ENCODE peak calls at places on chromosomes 13 and 19, in eight cellular contexts. L is cardiac muscle cell, K is breast epithelium, S is GM23338, O is heart right ventricle, B is aorta, U is PC-3, F is esophagus squamous epithelium. I is an unnamed sample.

GRCh38 chr13:112748947-112749346 is 59.1 kb downstream of the ATP11A start:
- DNase-seq in U (no peak), L (peak; percentile 25), B (peak; percentile 69), O (no peak), K (no peak), F (no peak), S (no peak), I (no peak)

GRCh38 chr13:47934371-47934770 is 66.7 kb downstream of the SUCLA2 start:
- DNase-seq in U (no peak), B (no peak), F (no peak), K (no peak), S (no peak), L (no peak), O (no peak), I (no peak)

GRCh38 chr13:78608254-78608704 is 4.9 kb upstream of the POU4F1 start:
- DNase-seq in U (no peak), F (no peak), O (no peak), S (no peak), B (no peak), K (no peak), L (no peak), I (no peak)

GRCh38 chr19:5851302-5851701 is at the start of gene FUT3:
- DNase-seq in S (no peak), B (no peak), U (peak; percentile 64), F (no peak), L (no peak), K (no peak), O (no peak), I (no peak)

GRCh38 chr13:85519363-85519762 is 279.9 kb downstream of the SLITRK6 start:
- DNase-seq in B (no peak), O (no peak), U (no peak), F (no peak), L (no peak), K (no peak), S (no peak), I (no peak)

GRCh38 chr19:11387154-11388034 is 3.3 kb upstream of the EPOR start:
- DNase-seq in U (no peak), K (no peak), L (no peak), B (no peak), O (no peak), S (no peak), F (no peak), I (no peak)

GRCh38 chr19:2270157-2270571 is 11.8 kb downstream of the PEAK3 start:
- DNase-seq in B (no peak), F (no peak), K (no peak), L (no peak), O (peak; percentile 51), U (no peak), S (no peak), I (peak; percentile 57)

GRCh38 chr13:23380534-23380933 is 53.0 kb downstream of the SACS start:
- DNase-seq in K (no peak), U (no peak), B (no peak), O (no peak), L (peak; percentile 76), S (no peak), F (no peak), I (peak; percentile 63)

GRCh38 chr13:113845055-113845454 is 18.8 kb downstream of the GAS6 start:
- DNase-seq in F (no peak), K (peak; percentile 42), S (no peak), L (no peak), O (no peak), U (no peak), B (peak; percentile 43), I (no peak)

GRCh38 chr13:48634631-48635030 is 19.1 kb upstream of the CYSLTR2 start:
- DNase-seq in K (no peak), S (no peak), B (no peak), F (no peak), U (no peak), L (no peak), O (no peak), I (no peak)

GRCh38 chr13:96460571-96460970 is 370.7 kb downstream of the HS6ST3 start:
- DNase-seq in K (no peak), L (peak; percentile 0), F (no peak), U (peak; percentile 21), O (peak; percentile 4), B (no peak), S (no peak), I (no peak)

GRCh38 chr19:54179921-54180452 is 7.0 kb upstream of the TMC4 start:
- DNase-seq in S (peak; percentile 98), B (peak; percentile 35), U (peak; percentile 16), K (no peak), L (peak; percentile 83), F (no peak), O (no peak), I (peak; percentile 51)

GRCh38 chr13:39452834-39453233 is 150.2 kb downstream of the LHFPL6 start:
- DNase-seq in F (no peak), K (no peak), U (no peak), B (no peak), O (peak; percentile 22), S (no peak), L (no peak), I (no peak)

GRCh38 chr13:92719868-92720267 is 506.7 kb upstream of the GPC6 start:
- DNase-seq in O (no peak), S (peak; percentile 77), K (no peak), B (no peak), L (no peak), F (no peak), U (no peak), I (no peak)

GRCh38 chr13:30431269-30431950 is 9.1 kb downstream of the UBE2L5 start:
- DNase-seq in S (no peak), K (no peak), F (no peak), U (peak; percentile 85), B (no peak), O (no peak), L (no peak), I (no peak)

GRCh38 chr13:98977568-98978270 is at the start of gene DOCK9:
- DNase-seq in S (peak; percentile 60), K (peak; percentile 60), B (peak; percentile 65), L (peak; percentile 81), O (peak; percentile 73), F (no peak), U (peak; percentile 25), I (peak; percentile 64)

GRCh38 chr13:64347662-64348061 is 2882.5 kb downstream of the PCDH9 start:
- DNase-seq in L (peak; percentile 25), U (no peak), O (no peak), S (no peak), B (no peak), K (no peak), F (no peak), I (no peak)

GRCh38 chr13:86095351-86095750 is 296.1 kb upstream of the SLITRK6 start:
- DNase-seq in K (no peak), L (no peak), S (no peak), O (no peak), F (no peak), U (no peak), B (no peak), I (no peak)

GRCh38 chr13:44972956-44973581 is 16.2 kb downstream of the NUFIP1 start:
- DNase-seq in L (peak; percentile 58), U (peak; percentile 57), O (no peak), F (no peak), S (peak; percentile 53), K (no peak), B (no peak), I (peak; percentile 80)

GRCh38 chr13:46640843-46641242 is 87.9 kb downstream of the LRCH1 start:
- DNase-seq in U (peak; percentile 37), F (no peak), L (no peak), K (no peak), B (peak; percentile 51), O (no peak), S (no peak), I (no peak)

GRCh38 chr19:48818234-48818823 is 7.5 kb upstream of the BCAT2 start:
- DNase-seq in F (no peak), O (no peak), U (no peak), S (no peak), L (no peak), B (no peak), K (no peak), I (no peak)

GRCh38 chr13:110410906-110411305 is 103.8 kb downstream of the COL4A2 start:
- DNase-seq in S (no peak), O (peak; percentile 3), U (no peak), B (no peak), F (no peak), K (no peak), L (no peak), I (no peak)
- H3K4me1 ChIP-seq in S (peaks cover 6% of the 10 kb centered on the region), O (peaks cover 97% of the 10 kb centered on the region), U (peaks cover 32% of the 10 kb centered on the region), B (peaks cover 4% of the 10 kb centered on the region), F (peaks cover 40% of the 10 kb centered on the region), K (no peaks in the 10 kb centered on the region), L (peaks cover 21% of the 10 kb centered on the region), I (peaks cover 42% of the 10 kb centered on the region)

GRCh38 chr13:21014666-21015170 is 46.7 kb downstream of the LATS2 start:
- DNase-seq in L (peak; percentile 79), O (peak; percentile 46), F (no peak), B (peak; percentile 74), U (peak; percentile 74), S (no peak), K (no peak), I (peak; percentile 89)
- H3K4me1 ChIP-seq in L (peaks cover 10% of the 10 kb centered on the region), O (peaks cover 93% of the 10 kb centered on the region), F (peaks cover 39% of the 10 kb centered on the region), B (peaks cover 3% of the 10 kb centered on the region), U (peaks cover 48% of the 10 kb centered on the region), S (peaks cover 7% of the 10 kb centered on the region), K (no peaks in the 10 kb centered on the region), I (peaks cover 75% of the 10 kb centered on the region)

DNA sequence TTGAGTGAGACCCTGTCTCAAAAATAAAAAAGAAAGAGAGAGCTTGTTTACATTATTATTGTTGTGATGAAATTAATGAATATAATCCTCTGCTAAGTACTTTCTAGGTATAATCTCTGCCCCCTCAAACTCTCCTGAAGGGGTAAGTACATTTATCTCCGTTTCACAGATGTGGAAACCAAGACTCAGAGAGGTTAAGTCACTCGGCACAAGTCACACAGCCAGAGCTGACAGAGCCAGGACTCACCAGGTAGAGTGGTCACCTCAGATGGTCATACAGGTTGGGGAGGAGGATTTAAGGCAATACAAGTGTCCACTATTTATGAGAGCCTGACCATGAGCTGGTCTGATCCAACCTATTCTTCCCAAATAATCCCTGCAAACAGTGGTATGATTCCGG is 15.2 kb upstream of the LYPD3 start:
- DNase-seq in K (no peak), U (no peak), S (no peak), L (no peak), F (no peak), O (no peak), B (no peak), I (no peak)
- H3K4me1 ChIP-seq in K (no peaks in the 10 kb centered on the region), U (peaks cover 4% of the 10 kb centered on the region), S (peaks cover 6% of the 10 kb centered on the region), L (no peaks in the 10 kb centered on the region), F (peaks cover 1% of the 10 kb centered on the region), O (peaks cover 3% of the 10 kb centered on the region), B (no peaks in the 10 kb centered on the region), I (peaks cover 12% of the 10 kb centered on the region)

DNA sequence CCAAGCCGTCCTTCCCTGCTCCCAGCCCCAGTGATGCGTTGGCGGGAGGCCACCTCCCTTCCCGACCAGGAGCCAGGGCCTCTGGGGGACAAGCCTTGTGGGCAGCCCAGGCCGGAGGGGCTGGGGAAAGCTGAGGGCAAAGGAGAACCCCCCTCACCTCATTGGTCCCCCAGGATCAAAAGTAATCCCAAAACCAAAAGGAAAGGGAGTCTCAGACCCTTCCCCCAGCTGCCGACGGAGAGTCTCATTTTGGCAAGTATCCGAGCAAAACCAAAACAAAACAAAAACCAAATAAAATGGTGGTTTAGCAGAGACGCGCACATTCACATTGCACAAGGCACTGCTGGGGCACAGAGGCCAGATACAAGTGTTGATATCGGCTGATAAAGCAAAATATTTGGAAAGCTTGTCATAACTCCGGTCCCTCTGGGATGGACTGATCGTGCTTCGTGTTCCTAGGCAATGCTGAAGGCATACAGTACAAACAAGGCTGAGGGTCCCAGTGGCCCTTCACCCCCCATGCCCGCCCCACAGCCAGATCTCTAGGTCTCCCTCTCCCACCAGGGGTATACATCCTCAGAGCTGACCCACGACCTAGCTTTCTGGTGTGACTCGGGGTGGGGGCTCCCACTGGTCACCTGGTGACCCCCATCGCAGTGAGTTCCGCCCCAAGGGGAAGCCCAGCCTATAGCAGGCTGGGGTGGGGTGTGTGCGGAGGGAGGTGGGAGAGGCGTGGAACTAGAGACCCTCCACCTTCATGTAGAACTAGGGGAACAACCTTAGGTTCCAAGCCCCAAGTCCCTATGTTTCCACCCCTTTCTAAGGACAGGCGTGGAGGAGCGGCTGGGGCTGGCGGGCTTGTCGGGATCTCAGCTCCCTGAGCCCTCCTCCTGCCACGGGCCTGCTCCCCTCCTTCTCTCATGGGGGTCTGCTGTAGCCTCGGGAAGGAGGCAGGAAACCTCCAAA is 2.0 kb downstream of the CEBPA start:
- DNase-seq in K (peak; percentile 51), O (no peak), B (no peak), L (peak; percentile 20), F (no peak), U (no peak), S (no peak), I (no peak)
- H3K4me1 ChIP-seq in K (peaks cover 9% of the 10 kb centered on the region), O (peaks cover 25% of the 10 kb centered on the region), B (no peaks in the 10 kb centered on the region), L (peaks cover 8% of the 10 kb centered on the region), F (peaks cover 48% of the 10 kb centered on the region), U (peaks cover 5% of the 10 kb centered on the region), S (peaks cover 14% of the 10 kb centered on the region), I (peaks cover 18% of the 10 kb centered on the region)

I was measured in adipocyte.